ENCODE peak calls at places on chromosomes 11 and 22, in four cellular contexts. N, S, F and X are unnamed samples.

GRCh38 chr11:108929241-108929640 is 264.4 kb downstream of the DDX10 start:
- DNase-seq in N (peak; percentile 91), S (peak; percentile 50), F (peak; percentile 79), X (no peak)

GRCh38 chr22:47059701-47060161 is 297.3 kb downstream of the TBC1D22A start:
- DNase-seq in N (no peak), S (no peak), F (peak; percentile 63), X (no peak)

GRCh38 chr11:68721075-68721474 is 30.2 kb downstream of the TESMIN start:
- DNase-seq in N (no peak), S (no peak), F (no peak), X (no peak)

GRCh38 chr22:27370281-27370680 is 431.3 kb downstream of the MN1 start:
- DNase-seq in N (peak; percentile 9), S (no peak), F (no peak), X (no peak)

GRCh38 chr11:86509579-86509978 is 134.9 kb downstream of the CCDC81 start:
- DNase-seq in N (peak; percentile 38), S (no peak), F (peak; percentile 82), X (no peak)

GRCh38 chr11:73991471-73992006 is 8.9 kb upstream of the UCP2 start:
- DNase-seq in N (no peak), S (no peak), F (no peak), X (peak; percentile 40)

GRCh38 chr22:35275580-35275979 is 18.3 kb downstream of the HMGXB4 start:
- DNase-seq in N (no peak), S (no peak), F (peak; percentile 75), X (no peak)

GRCh38 chr11:132913295-132913694 is 619.0 kb downstream of the OPCML start:
- DNase-seq in N (no peak), S (no peak), F (no peak), X (no peak)

GRCh38 chr11:120471131-120471530 is 40.4 kb upstream of the GRIK4 start:
- DNase-seq in N (peak; percentile 39), S (peak; percentile 77), F (peak; percentile 64), X (no peak)

GRCh38 chr11:84719935-84720577 is 907.1 kb downstream of the DLG2 start:
- DNase-seq in N (no peak), S (no peak), F (no peak), X (no peak)

GRCh38 chr11:68354181-68354872 is 41.9 kb downstream of the LRP5 start:
- DNase-seq in N (peak; percentile 97), S (peak; percentile 91), F (peak; percentile 100), X (no peak)

GRCh38 chr11:92784313-92784712 is 185.1 kb upstream of the MTNR1B start:
- DNase-seq in N (no peak), S (no peak), F (no peak), X (no peak)

GRCh38 chr11:114586797-114587196 is 8.8 kb downstream of the NXPE4 start:
- DNase-seq in N (peak; percentile 21), S (peak; percentile 7), F (no peak), X (no peak)

GRCh38 chr11:56783448-56784041 is 35.0 kb upstream of the OR9G4 start:
- DNase-seq in N (peak; percentile 72), S (peak; percentile 77), F (peak; percentile 53), X (peak; percentile 65)

GRCh38 chr22:31085493-31085824 is 4.3 kb downstream of the SMTN start:
- DNase-seq in N (peak; percentile 76), S (no peak), F (peak; percentile 68), X (no peak)

GRCh38 chr11:120735035-120735434 is 223.5 kb downstream of the GRIK4 start:
- DNase-seq in N (no peak), S (no peak), F (no peak), X (no peak)

GRCh38 chr11:108037636-108038035 is 28.9 kb downstream of the CUL5 start:
- DNase-seq in N (peak; percentile 8), S (peak; percentile 58), F (no peak), X (no peak)

GRCh38 chr11:41446566-41446965 is 12.9 kb downstream of the LRRC4C start:
- DNase-seq in N (no peak), S (no peak), F (no peak), X (no peak)

GRCh38 chr22:31567702-31568101 is 71.4 kb downstream of the SFI1 start:
- DNase-seq in N (no peak), S (no peak), F (no peak), X (no peak)

GRCh38 chr11:662689-663274 is 25.7 kb downstream of the DRD4 start:
- DNase-seq in N (peak; percentile 68), S (peak; percentile 60), F (peak; percentile 99), X (peak; percentile 51)

GRCh38 chr22:39244496-39245129 is at the start of gene PDGFB:
- DNase-seq in N (peak; percentile 36), S (peak; percentile 39), F (no peak), X (peak; percentile 38)

GRCh38 chr11:98227266-98227665 is 793.5 kb upstream of the CNTN5 start:
- DNase-seq in N (peak; percentile 85), S (no peak), F (no peak), X (no peak)

GRCh38 chr11:26344647-26345046 is 12.7 kb downstream of the ANO3 start:
- DNase-seq in N (peak; percentile 52), S (peak; percentile 9), F (no peak), X (no peak)

GRCh38 chr11:57883630-57884029 is 122.0 kb downstream of the CTNND1 start:
- DNase-seq in N (no peak), S (no peak), F (no peak), X (no peak)

GRCh38 chr11:76155455-76156232 is 50.7 kb downstream of the WNT11 start:
- DNase-seq in N (no peak), S (no peak), F (peak; percentile 53), X (no peak)

GRCh38 chr22:19361501-19362103 is 69.9 kb downstream of the HIRA start:
- DNase-seq in N (no peak), S (no peak), F (no peak), X (no peak)

GRCh38 chr11:128039140-128040021 is 548.0 kb downstream of the ETS1 start:
- DNase-seq in N (peak; percentile 90), S (peak; percentile 85), F (peak; percentile 86), X (peak; percentile 85)

DNA sequence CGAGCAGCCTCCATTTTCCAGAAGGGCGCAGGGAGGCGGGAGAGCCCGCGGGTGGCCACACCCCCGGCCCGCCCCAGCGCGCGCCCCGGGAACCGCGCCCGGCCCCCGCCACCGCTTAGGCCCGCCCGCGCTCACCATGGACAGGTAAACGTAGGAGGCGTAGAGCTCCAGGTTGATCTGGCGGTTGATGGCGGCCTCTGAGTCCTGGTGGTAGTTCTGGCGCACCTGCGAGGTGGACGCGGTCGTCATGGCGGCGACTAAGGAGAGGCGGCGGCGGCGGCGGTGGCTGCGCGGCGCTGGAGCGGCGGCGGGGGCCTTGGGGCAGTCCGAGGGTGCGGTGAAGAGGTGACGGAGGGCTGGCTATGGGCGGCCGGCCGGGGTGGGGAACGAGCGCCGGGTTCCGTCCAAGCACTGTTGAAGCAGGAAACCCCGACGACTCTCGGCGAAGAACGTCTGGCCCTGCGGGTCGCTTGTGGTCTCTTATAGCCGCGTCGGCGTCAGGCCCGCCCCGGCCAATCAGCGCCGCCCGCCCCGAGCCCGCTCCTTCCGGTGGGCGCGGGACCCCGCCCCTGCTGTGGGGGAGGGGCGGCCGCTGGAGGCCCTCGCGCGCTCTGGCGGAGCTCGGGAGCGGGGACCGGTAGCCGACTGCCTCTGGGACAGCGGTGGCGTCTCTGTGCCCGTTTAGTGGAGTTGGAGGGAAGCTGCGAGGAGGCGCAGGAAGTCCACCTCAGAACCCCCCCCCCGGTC is at the start of gene FTH1:
- DNase-seq in N (peak; percentile 96), S (peak; percentile 96), F (peak; percentile 96), X (peak; percentile 83)
- H3K4me1 ChIP-seq in N (peaks cover 19% of the 10 kb centered on the region), S (peaks cover 61% of the 10 kb centered on the region), F (peaks cover 61% of the 10 kb centered on the region), X (peaks cover 26% of the 10 kb centered on the region)

GRCh38 chr11:134033696-134034491 is 35.0 kb upstream of the JAM3 start:
- DNase-seq in N (peak; percentile 88), S (peak; percentile 93), F (peak; percentile 99), X (peak; percentile 7)
- H3K4me3 ChIP-seq in N (no peak overlapping the region), S (peak overlapping the region; percentile 56), F (peak overlapping the region; percentile 41), X (no peak overlapping the region)

GRCh38 chr11:102306048-102306575 is 11.2 kb upstream of the BIRC3 start:
- DNase-seq in N (no peak), S (no peak), F (no peak), X (no peak)
- H3K4me1 ChIP-seq in N (no peaks in the 10 kb centered on the region), S (no peaks in the 10 kb centered on the region), F (no peaks in the 10 kb centered on the region), X (peaks cover 24% of the 10 kb centered on the region)

GRCh38 chr11:48228761-48229160 is 12.2 kb downstream of the OR4B1 start:
- DNase-seq in N (no peak), S (no peak), F (no peak), X (no peak)
- H3K4me3 ChIP-seq in N (no peak overlapping the region), S (no peak overlapping the region), F (no peak overlapping the region), X (no peak overlapping the region)

GRCh38 chr11:10752061-10752460 is 1.0 kb downstream of the CTR9 start:
- DNase-seq in N (no peak), S (no peak), F (no peak), X (no peak)
- H3K4me1 ChIP-seq in N (no peaks in the 10 kb centered on the region), S (peaks cover 21% of the 10 kb centered on the region), F (peaks cover 9% of the 10 kb centered on the region), X (peaks cover 5% of the 10 kb centered on the region)

GRCh38 chr11:46238967-46239800 is 38.3 kb upstream of the CREB3L1 start:
- DNase-seq in N (peak; percentile 93), S (peak; percentile 92), F (peak; percentile 98), X (peak; percentile 72)
- H3K4me3 ChIP-seq in N (peak overlapping the region; percentile 36), S (peak overlapping the region; percentile 76), F (peak overlapping the region; percentile 76), X (peak overlapping the region; percentile 50)

DNA sequence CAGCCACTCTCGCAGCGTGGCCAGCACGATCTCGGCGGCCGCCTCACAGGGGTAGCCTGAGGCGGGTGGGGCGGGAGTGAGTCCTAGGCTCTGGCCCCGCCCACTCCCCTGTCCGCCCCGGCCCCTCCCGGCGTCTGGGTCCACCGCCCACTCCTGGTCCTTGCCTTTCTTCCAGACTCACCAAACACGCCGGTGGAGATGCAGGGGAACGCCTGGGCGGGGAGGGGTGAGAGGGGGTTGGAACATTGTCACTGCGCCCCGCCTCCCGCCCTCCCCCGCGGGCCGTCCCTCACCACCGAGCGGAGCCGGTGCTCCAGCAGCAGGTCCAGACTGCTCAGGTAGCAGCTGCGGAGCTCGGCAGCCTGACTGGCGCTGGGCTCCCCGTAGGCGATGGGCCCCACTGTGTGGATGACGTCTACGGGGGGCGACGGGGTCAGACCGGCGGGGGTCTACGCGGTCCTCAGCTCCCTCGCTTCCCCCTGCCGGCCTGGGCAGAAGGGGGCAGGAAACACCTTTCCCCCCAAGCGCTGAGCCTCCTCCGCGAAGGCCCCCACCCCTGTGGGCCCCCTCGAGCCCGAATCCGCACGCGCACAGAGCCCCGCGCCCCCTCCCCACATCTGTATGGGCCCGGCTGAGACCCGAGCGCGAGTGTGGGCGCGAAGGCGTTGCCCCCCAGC is 13.2 kb downstream of the OTUB1 start:
- DNase-seq in N (peak; percentile 63), S (peak; percentile 22), F (peak; percentile 93), X (no peak)
- H3K4me1 ChIP-seq in N (no peaks in the 10 kb centered on the region), S (peaks cover 3% of the 10 kb centered on the region), F (peaks cover 9% of the 10 kb centered on the region), X (no peaks in the 10 kb centered on the region)

GRCh38 chr22:45310331-45311032 is 748 bp downstream of the FAM118A start:
- DNase-seq in N (no peak), S (peak; percentile 33), F (peak; percentile 71), X (no peak)
- H3K4me3 ChIP-seq in N (peak overlapping the region; percentile 87), S (peak overlapping the region; percentile 86), F (peak overlapping the region; percentile 88), X (peak overlapping the region; percentile 98)

DNA sequence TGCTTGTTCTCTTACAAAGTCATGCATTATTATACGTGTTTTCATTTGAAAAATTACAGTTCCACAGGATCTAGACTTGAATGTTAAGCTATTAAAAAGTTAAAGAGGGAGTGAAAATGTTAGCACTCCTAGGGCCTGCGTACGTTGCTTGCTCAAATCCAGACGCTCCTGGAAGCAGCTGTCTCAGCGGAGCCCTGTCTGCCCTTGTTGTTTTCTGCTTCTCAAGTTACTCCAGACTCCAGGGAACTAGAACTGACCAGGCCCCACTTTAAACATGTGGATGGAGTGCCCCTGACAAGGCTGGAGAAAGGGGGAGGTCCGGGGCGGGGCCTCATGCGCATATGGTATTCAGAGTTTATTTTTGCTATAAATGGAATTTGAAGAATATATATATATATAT is 9.6 kb downstream of the PARVB start:
- DNase-seq in N (peak; percentile 19), S (peak; percentile 15), F (no peak), X (no peak)
- H3K4me1 ChIP-seq in N (peaks cover 24% of the 10 kb centered on the region), S (peaks cover 36% of the 10 kb centered on the region), F (peaks cover 17% of the 10 kb centered on the region), X (no peaks in the 10 kb centered on the region)